ENCODE peak calls at places on chromosomes 3 and 15, in seven cellular contexts. One of them, this sample, is unnamed.

GRCh38 chr15:78175333-78175732 is 26.2 kb downstream of the IDH3A start:
- DNase-seq in nucleus accumbens: no peak
- DNase-seq in mucosa of gallbladder: no peak
- DNase-seq in H4: no peak
- DNase-seq in nephron progenitor cell: no peak
- DNase-seq in astrocyte of the hippocampus: no peak
- DNase-seq in AG20443: no peak
- DNase-seq in this sample: peak

GRCh38 chr3:49358217-49358883 is at the start of gene GPX1:
- DNase-seq in nephron progenitor cell: peak
- DNase-seq in nucleus accumbens: peak
- DNase-seq in mucosa of gallbladder: peak
- DNase-seq in AG20443: peak
- DNase-seq in astrocyte of the hippocampus: peak
- DNase-seq in H4: peak
- DNase-seq in this sample: peak

GRCh38 chr15:40743466-40743865 is 11.6 kb downstream of the RMDN3 start:
- DNase-seq in nucleus accumbens: no peak
- DNase-seq in H4: no peak
- DNase-seq in AG20443: no peak
- DNase-seq in astrocyte of the hippocampus: no peak
- DNase-seq in mucosa of gallbladder: no peak
- DNase-seq in nephron progenitor cell: no peak
- DNase-seq in this sample: no peak

GRCh38 chr15:65033659-65034269 is 4.3 kb upstream of the MTFMT start:
- DNase-seq in AG20443: peak
- DNase-seq in mucosa of gallbladder: peak
- DNase-seq in nephron progenitor cell: no peak
- DNase-seq in astrocyte of the hippocampus: peak
- DNase-seq in nucleus accumbens: peak
- DNase-seq in H4: peak
- DNase-seq in this sample: no peak

GRCh38 chr3:9727041-9727595 is 4.4 kb upstream of the BRPF1 start:
- DNase-seq in astrocyte of the hippocampus: peak
- DNase-seq in mucosa of gallbladder: no peak
- DNase-seq in nucleus accumbens: no peak
- DNase-seq in H4: no peak
- DNase-seq in AG20443: no peak
- DNase-seq in nephron progenitor cell: no peak
- DNase-seq in this sample: no peak

GRCh38 chr15:68620721-68621528 is 42.1 kb downstream of the CORO2B start:
- DNase-seq in H4: peak
- DNase-seq in AG20443: peak
- DNase-seq in nephron progenitor cell: no peak
- DNase-seq in astrocyte of the hippocampus: peak
- DNase-seq in nucleus accumbens: peak
- DNase-seq in mucosa of gallbladder: peak
- DNase-seq in this sample: peak

GRCh38 chr3:160474416-160474838 is 24.8 kb upstream of the TRIM59 start:
- DNase-seq in AG20443: peak
- DNase-seq in nucleus accumbens: no peak
- DNase-seq in mucosa of gallbladder: no peak
- DNase-seq in astrocyte of the hippocampus: peak
- DNase-seq in nephron progenitor cell: no peak
- DNase-seq in H4: no peak
- DNase-seq in this sample: no peak

GRCh38 chr3:59263152-59263551 is 213.3 kb upstream of the CFAP20DC start:
- DNase-seq in H4: no peak
- DNase-seq in AG20443: peak
- DNase-seq in nucleus accumbens: no peak
- DNase-seq in nephron progenitor cell: no peak
- DNase-seq in astrocyte of the hippocampus: no peak
- DNase-seq in mucosa of gallbladder: no peak
- DNase-seq in this sample: no peak

GRCh38 chr15:52735231-52736089 is 54.7 kb downstream of the ONECUT1 start:
- DNase-seq in AG20443: peak
- DNase-seq in nephron progenitor cell: peak
- DNase-seq in mucosa of gallbladder: peak
- DNase-seq in H4: peak
- DNase-seq in astrocyte of the hippocampus: peak
- DNase-seq in nucleus accumbens: peak
- DNase-seq in this sample: peak

GRCh38 chr3:117518385-117518784 is 808.8 kb downstream of the TUSC7 start:
- DNase-seq in nucleus accumbens: no peak
- DNase-seq in astrocyte of the hippocampus: no peak
- DNase-seq in AG20443: no peak
- DNase-seq in nephron progenitor cell: no peak
- DNase-seq in mucosa of gallbladder: no peak
- DNase-seq in H4: peak
- DNase-seq in this sample: no peak

GRCh38 chr3:15667484-15667883 is 65.9 kb downstream of the BTD start:
- DNase-seq in astrocyte of the hippocampus: no peak
- DNase-seq in nephron progenitor cell: no peak
- DNase-seq in mucosa of gallbladder: no peak
- DNase-seq in AG20443: no peak
- DNase-seq in nucleus accumbens: no peak
- DNase-seq in H4: no peak
- DNase-seq in this sample: no peak

GRCh38 chr15:94924057-94924456 is 692.7 kb downstream of the MCTP2 start:
- DNase-seq in nucleus accumbens: no peak
- DNase-seq in astrocyte of the hippocampus: no peak
- DNase-seq in AG20443: no peak
- DNase-seq in mucosa of gallbladder: no peak
- DNase-seq in H4: no peak
- DNase-seq in nephron progenitor cell: no peak
- DNase-seq in this sample: no peak

GRCh38 chr3:52455283-52456168 is at the start of gene NISCH:
- DNase-seq in astrocyte of the hippocampus: peak
- DNase-seq in nephron progenitor cell: peak
- DNase-seq in H4: peak
- DNase-seq in nucleus accumbens: peak
- DNase-seq in mucosa of gallbladder: peak
- DNase-seq in AG20443: peak
- DNase-seq in this sample: peak

GRCh38 chr3:174218011-174218410 is 641.1 kb upstream of the NAALADL2 start:
- DNase-seq in mucosa of gallbladder: no peak
- DNase-seq in astrocyte of the hippocampus: no peak
- DNase-seq in AG20443: no peak
- DNase-seq in nephron progenitor cell: no peak
- DNase-seq in H4: no peak
- DNase-seq in nucleus accumbens: no peak
- DNase-seq in this sample: no peak

GRCh38 chr3:141336672-141337522 is 31.4 kb upstream of the ZBTB38 start:
- DNase-seq in nucleus accumbens: no peak
- DNase-seq in mucosa of gallbladder: peak
- DNase-seq in H4: peak
- DNase-seq in astrocyte of the hippocampus: peak
- DNase-seq in AG20443: peak
- DNase-seq in nephron progenitor cell: no peak
- DNase-seq in this sample: no peak

GRCh38 chr3:13040381-13041074 is 32.7 kb downstream of the IQSEC1 start:
- DNase-seq in H4: no peak
- DNase-seq in mucosa of gallbladder: no peak
- DNase-seq in AG20443: no peak
- DNase-seq in astrocyte of the hippocampus: peak
- DNase-seq in nephron progenitor cell: no peak
- DNase-seq in nucleus accumbens: no peak
- DNase-seq in this sample: no peak

GRCh38 chr3:43765417-43766030 is 74.8 kb downstream of the ABHD5 start:
- DNase-seq in AG20443: peak
- DNase-seq in H4: no peak
- DNase-seq in astrocyte of the hippocampus: no peak
- DNase-seq in nucleus accumbens: no peak
- DNase-seq in nephron progenitor cell: no peak
- DNase-seq in mucosa of gallbladder: no peak
- DNase-seq in this sample: no peak

GRCh38 chr3:66066963-66067617 is 28.4 kb upstream of the MAGI1 start:
- DNase-seq in nucleus accumbens: no peak
- DNase-seq in mucosa of gallbladder: no peak
- DNase-seq in nephron progenitor cell: no peak
- DNase-seq in AG20443: no peak
- DNase-seq in H4: peak
- DNase-seq in astrocyte of the hippocampus: no peak
- DNase-seq in this sample: no peak

GRCh38 chr3:128557531-128558280 is 64.7 kb upstream of the GATA2 start:
- DNase-seq in AG20443: peak
- DNase-seq in nephron progenitor cell: no peak
- DNase-seq in astrocyte of the hippocampus: no peak
- DNase-seq in mucosa of gallbladder: no peak
- DNase-seq in nucleus accumbens: no peak
- DNase-seq in H4: no peak
- DNase-seq in this sample: no peak

GRCh38 chr3:119973276-119973675 is 121.0 kb downstream of the GSK3B start:
- DNase-seq in AG20443: no peak
- DNase-seq in H4: no peak
- DNase-seq in mucosa of gallbladder: no peak
- DNase-seq in astrocyte of the hippocampus: no peak
- DNase-seq in nephron progenitor cell: no peak
- DNase-seq in nucleus accumbens: no peak
- DNase-seq in this sample: no peak

GRCh38 chr3:90052425-90052950 is 945.1 kb downstream of the EPHA3 start:
- DNase-seq in AG20443: no peak
- DNase-seq in nephron progenitor cell: no peak
- DNase-seq in astrocyte of the hippocampus: no peak
- DNase-seq in nucleus accumbens: no peak
- DNase-seq in H4: no peak
- DNase-seq in mucosa of gallbladder: no peak
- DNase-seq in this sample: no peak

GRCh38 chr3:9779721-9780450 is 10.1 kb upstream of the CAMK1 start:
- DNase-seq in nephron progenitor cell: no peak
- DNase-seq in nucleus accumbens: no peak
- DNase-seq in mucosa of gallbladder: peak
- DNase-seq in astrocyte of the hippocampus: peak
- DNase-seq in AG20443: no peak
- DNase-seq in H4: no peak
- DNase-seq in this sample: no peak

GRCh38 chr15:32657941-32658340 is 16.4 kb downstream of the SCG5 start:
- DNase-seq in nucleus accumbens: no peak
- DNase-seq in astrocyte of the hippocampus: no peak
- DNase-seq in H4: no peak
- DNase-seq in mucosa of gallbladder: no peak
- DNase-seq in AG20443: no peak
- DNase-seq in nephron progenitor cell: no peak
- DNase-seq in this sample: no peak

GRCh38 chr3:190210608-190211007 is 89.9 kb upstream of the P3H2 start:
- DNase-seq in nucleus accumbens: no peak
- DNase-seq in astrocyte of the hippocampus: no peak
- DNase-seq in mucosa of gallbladder: no peak
- DNase-seq in AG20443: no peak
- DNase-seq in nephron progenitor cell: no peak
- DNase-seq in H4: no peak
- DNase-seq in this sample: no peak

GRCh38 chr3:73808862-73809509 is 184.2 kb upstream of the PDZRN3 start:
- DNase-seq in nephron progenitor cell: no peak
- DNase-seq in H4: no peak
- DNase-seq in nucleus accumbens: no peak
- DNase-seq in mucosa of gallbladder: no peak
- DNase-seq in astrocyte of the hippocampus: peak
- DNase-seq in AG20443: no peak
- DNase-seq in this sample: peak

GRCh38 chr3:8204846-8205624 is 296.6 kb upstream of the LMCD1 start:
- DNase-seq in AG20443: peak
- DNase-seq in mucosa of gallbladder: no peak
- DNase-seq in nucleus accumbens: no peak
- DNase-seq in nephron progenitor cell: no peak
- DNase-seq in H4: no peak
- DNase-seq in astrocyte of the hippocampus: peak
- DNase-seq in this sample: no peak

GRCh38 chr3:88000853-88001252 is 58.0 kb downstream of the CGGBP1 start:
- DNase-seq in mucosa of gallbladder: no peak
- DNase-seq in astrocyte of the hippocampus: no peak
- DNase-seq in nucleus accumbens: no peak
- DNase-seq in H4: no peak
- DNase-seq in AG20443: no peak
- DNase-seq in nephron progenitor cell: peak
- DNase-seq in this sample: no peak